ENCODE peak calls at places on chromosomes 16 and 17, in eight cellular contexts. G is SK-N-SH; D is sigmoid colon; Q is effector memory CD4-positive, alpha-beta T cell; R is transverse colon; Y is hepatocyte; K is body of pancreas; F is aorta. V is an unnamed sample.

GRCh38 chr16:27769561-27770222 is 219.7 kb downstream of the KATNIP start:
- DNase-seq in D (no peak), G (no peak), Y (no peak), K (no peak), R (no peak), Q (no peak), F (peak; percentile 78), V (no peak)

GRCh38 chr17:15456972-15457722 is 10.3 kb downstream of the CDRT4 start:
- DNase-seq in Y (peak; percentile 82), D (peak; percentile 95), F (peak; percentile 79), G (peak; percentile 23), K (peak; percentile 48), R (peak; percentile 46), Q (no peak), V (no peak)

GRCh38 chr17:12409082-12409481 is 256.6 kb upstream of the MYOCD start:
- DNase-seq in G (no peak), K (no peak), Y (no peak), D (no peak), F (no peak), Q (no peak), R (no peak), V (no peak)

GRCh38 chr17:82653651-82654528 is 5.6 kb upstream of the WDR45B start:
- DNase-seq in K (no peak), G (no peak), Y (no peak), D (no peak), R (no peak), F (peak; percentile 70), Q (no peak), V (no peak)

GRCh38 chr17:44503080-44503842 is at the start of gene GPATCH8:
- DNase-seq in G (peak; percentile 99), D (peak; percentile 97), F (peak; percentile 98), Q (peak; percentile 91), Y (peak; percentile 97), K (peak; percentile 93), R (peak; percentile 96), V (peak; percentile 99)

GRCh38 chr17:511001-511690 is 158.5 kb upstream of the RPH3AL start:
- DNase-seq in G (no peak), D (peak; percentile 74), R (no peak), Q (no peak), F (peak; percentile 64), Y (no peak), K (no peak), V (no peak)

GRCh38 chr17:7881655-7882054 is 6.9 kb upstream of the CHD3 start:
- DNase-seq in Y (peak; percentile 32), R (no peak), G (peak; percentile 65), K (peak; percentile 32), F (no peak), Q (no peak), D (no peak), V (no peak)

GRCh38 chr17:68456529-68457167 is 648 bp downstream of the WIPI1 start:
- DNase-seq in Q (no peak), Y (peak; percentile 90), G (peak; percentile 83), K (peak; percentile 77), R (peak; percentile 82), D (peak; percentile 92), F (peak; percentile 90), V (peak; percentile 88)

GRCh38 chr16:73713817-73714495 is 582.7 kb upstream of the PSMD7 start:
- DNase-seq in D (no peak), K (no peak), Y (peak; percentile 53), G (peak; percentile 37), R (peak; percentile 23), Q (no peak), F (no peak), V (peak; percentile 45)

GRCh38 chr17:7835818-7836595 is 2.0 kb downstream of the KDM6B start:
- DNase-seq in R (peak; percentile 81), F (peak; percentile 89), Y (no peak), G (peak; percentile 55), D (peak; percentile 90), K (peak; percentile 77), Q (no peak), V (peak; percentile 66)

GRCh38 chr16:24322106-24322505 is 66.0 kb downstream of the CACNG3 start:
- DNase-seq in Y (no peak), K (no peak), R (no peak), D (no peak), Q (no peak), G (no peak), F (peak; percentile 70), V (peak; percentile 28)

GRCh38 chr17:45837603-45838002 is 7.1 kb upstream of the SPPL2C start:
- DNase-seq in Q (no peak), K (no peak), D (no peak), Y (no peak), F (no peak), R (no peak), G (no peak), V (no peak)

GRCh38 chr17:45036696-45037095 is 14.7 kb downstream of the DCAKD start:
- DNase-seq in F (no peak), K (no peak), D (no peak), R (peak; percentile 51), Y (no peak), Q (no peak), G (no peak), V (no peak)

GRCh38 chr16:1309888-1310831 is 724 bp downstream of the UBE2I start:
- DNase-seq in Y (peak; percentile 68), K (no peak), Q (peak; percentile 50), R (peak; percentile 65), F (peak; percentile 88), D (peak; percentile 89), G (peak; percentile 67), V (no peak)

GRCh38 chr16:81201267-81201666 is 37.2 kb upstream of the BCO1 start:
- DNase-seq in K (no peak), F (no peak), Y (no peak), G (no peak), R (no peak), D (no peak), Q (no peak), V (no peak)

GRCh38 chr17:82737981-82738877 is 2.8 kb downstream of the FN3K start:
- DNase-seq in G (no peak), Q (no peak), D (no peak), Y (peak; percentile 46), K (peak; percentile 75), R (no peak), F (no peak), V (peak; percentile 32)

GRCh38 chr16:77214411-77215138 is 15.4 kb downstream of the SYCE1L start:
- DNase-seq in Q (no peak), G (no peak), F (no peak), Y (no peak), D (no peak), K (no peak), R (no peak), V (no peak)

GRCh38 chr16:53415504-53415903 is 18.8 kb upstream of the RBL2 start:
- DNase-seq in R (no peak), Y (peak; percentile 46), F (no peak), D (no peak), G (no peak), Q (no peak), K (no peak), V (peak; percentile 62)

GRCh38 chr16:53414381-53414780 is 19.9 kb upstream of the RBL2 start:
- DNase-seq in G (no peak), F (no peak), Y (no peak), R (no peak), K (no peak), Q (no peak), D (no peak), V (no peak)

GRCh38 chr16:53413864-53414263 is 20.4 kb upstream of the RBL2 start:
- DNase-seq in K (no peak), R (no peak), D (no peak), F (no peak), G (no peak), Q (no peak), Y (no peak), V (no peak)

GRCh38 chr16:53417976-53418375 is 16.3 kb upstream of the RBL2 start:
- DNase-seq in K (no peak), Y (no peak), F (no peak), R (no peak), G (no peak), D (no peak), Q (no peak), V (no peak)

DNA sequence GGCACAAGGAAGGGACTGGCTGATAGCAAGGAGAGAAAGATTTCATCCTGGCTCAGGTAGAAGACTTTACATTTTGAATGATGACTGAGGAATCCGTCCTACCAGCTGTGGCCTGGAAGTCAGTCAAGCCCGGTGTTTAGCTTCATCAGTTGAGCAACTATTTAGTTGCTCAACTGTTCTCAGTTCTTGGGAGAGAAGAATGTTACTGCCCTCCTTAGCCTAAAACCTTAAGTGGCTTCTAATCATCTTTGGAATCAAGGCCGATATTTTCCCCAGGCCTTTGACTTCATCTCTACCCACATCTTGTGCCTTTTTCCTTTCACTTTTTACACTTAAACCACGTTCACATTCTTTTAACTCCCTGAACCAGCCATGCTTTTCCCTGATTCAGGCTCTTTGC is 17.3 kb upstream of the RBL2 start:
- DNase-seq in Q (no peak), G (no peak), D (no peak), R (no peak), Y (no peak), K (no peak), F (no peak), V (peak; percentile 49)
- H3K27me3 ChIP-seq in Q (no peaks in the 10 kb centered on the region), G (no peaks in the 10 kb centered on the region), D (no peaks in the 10 kb centered on the region), R (no peaks in the 10 kb centered on the region), Y (no peaks in the 10 kb centered on the region), K (no peaks in the 10 kb centered on the region), F (no peaks in the 10 kb centered on the region), V (no peaks in the 10 kb centered on the region)

GRCh38 chr17:47205419-47205963 is 3.7 kb upstream of the MYL4 start:
- DNase-seq in R (peak; percentile 67), Y (peak; percentile 52), G (no peak), F (no peak), Q (peak; percentile 54), D (peak; percentile 70), K (peak; percentile 71), V (peak; percentile 42)
- H3K4me3 ChIP-seq in R (no peak overlapping the region), Y (no peak overlapping the region), G (no peak overlapping the region), F (no peak overlapping the region), Q (peak overlapping the region; percentile 20), D (no peak overlapping the region), K (no peak overlapping the region), V (no peak overlapping the region)

GRCh38 chr17:40175928-40176327 is 1.3 kb upstream of the RAPGEFL1 start:
- DNase-seq in K (no peak), R (no peak), D (no peak), Q (no peak), Y (no peak), G (no peak), F (no peak), V (no peak)
- H3K36me3 ChIP-seq in K (peaks cover 12% of the 10 kb centered on the region), R (no peaks in the 10 kb centered on the region), D (peaks cover 14% of the 10 kb centered on the region), Q (peaks cover 16% of the 10 kb centered on the region), Y (no peaks in the 10 kb centered on the region), G (peaks cover 15% of the 10 kb centered on the region), F (peaks cover 7% of the 10 kb centered on the region), V (peaks cover 9% of the 10 kb centered on the region)

DNA sequence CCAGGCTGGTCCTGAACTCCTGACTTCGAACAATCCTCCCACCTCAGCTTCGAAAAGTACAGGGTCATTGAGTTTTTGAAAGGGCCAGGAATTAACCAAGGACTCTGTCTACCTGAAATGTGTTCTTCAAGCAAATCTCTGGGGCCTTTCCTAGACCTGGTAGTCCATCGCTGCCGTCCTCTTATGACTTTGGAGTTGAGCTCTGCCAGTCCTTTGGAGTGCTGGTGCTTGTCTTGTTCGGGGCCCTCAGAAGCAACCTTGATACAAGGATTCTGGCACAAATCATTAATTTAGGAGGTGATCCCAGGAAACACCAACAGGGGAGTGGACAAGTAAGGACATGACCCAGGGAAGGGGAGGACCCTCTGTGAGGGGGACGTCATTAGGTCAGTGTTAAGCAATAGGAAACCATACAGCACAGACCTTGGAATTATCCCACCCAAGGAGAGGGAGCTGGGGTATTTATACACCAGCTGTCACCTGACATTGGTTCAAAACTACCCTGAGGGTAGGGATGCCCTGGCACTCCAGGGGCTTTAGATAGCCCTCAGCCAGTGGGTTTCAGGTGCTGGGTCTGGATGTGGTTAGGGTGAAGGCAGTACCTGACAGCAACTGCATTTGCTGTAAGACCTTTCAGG is 187.2 kb downstream of the FOXL1 start:
- DNase-seq in G (no peak), R (no peak), Q (no peak), F (no peak), Y (no peak), K (no peak), D (no peak), V (no peak)
- H3K27me3 ChIP-seq in G (no peaks in the 10 kb centered on the region), R (peaks cover 29% of the 10 kb centered on the region), Q (no peaks in the 10 kb centered on the region), F (no peaks in the 10 kb centered on the region), Y (peaks cover 31% of the 10 kb centered on the region), K (no peaks in the 10 kb centered on the region), D (peaks cover 5% of the 10 kb centered on the region), V (no peaks in the 10 kb centered on the region)

V was measured in H7.